ENCODE peak calls at places on chromosomes 13 and 19, in eight cellular contexts. One of them, this sample, is unnamed.

GRCh38 chr19:35557539-35558399 is 5.7 kb downstream of the ATP4A start:
- DNase-seq in astrocyte: peak; percentile 25
- DNase-seq in PC-3: no peak
- DNase-seq in endodermal cell: peak; percentile 100
- DNase-seq in neural progenitor cell: peak; percentile 95
- DNase-seq in mesendoderm: peak; percentile 96
- DNase-seq in fibroblast of lung: peak; percentile 37
- DNase-seq in mammary epithelial cell: peak; percentile 52
- DNase-seq in this sample: no peak

GRCh38 chr13:94546071-94546839 is 49.7 kb downstream of the TGDS start:
- DNase-seq in mesendoderm: peak; percentile 41
- DNase-seq in fibroblast of lung: no peak
- DNase-seq in PC-3: no peak
- DNase-seq in mammary epithelial cell: no peak
- DNase-seq in astrocyte: no peak
- DNase-seq in endodermal cell: peak; percentile 50
- DNase-seq in neural progenitor cell: peak; percentile 30
- DNase-seq in this sample: no peak

GRCh38 chr13:78137404-78138142 is 218.9 kb upstream of the EDNRB start:
- DNase-seq in endodermal cell: peak; percentile 81
- DNase-seq in mesendoderm: peak; percentile 92
- DNase-seq in mammary epithelial cell: peak; percentile 48
- DNase-seq in astrocyte: peak; percentile 48
- DNase-seq in neural progenitor cell: peak; percentile 84
- DNase-seq in fibroblast of lung: peak; percentile 59
- DNase-seq in PC-3: peak; percentile 78
- DNase-seq in this sample: peak; percentile 16

GRCh38 chr19:29878973-29879654 is 62.9 kb upstream of the URI1 start:
- DNase-seq in fibroblast of lung: peak; percentile 21
- DNase-seq in endodermal cell: peak; percentile 79
- DNase-seq in PC-3: peak; percentile 59
- DNase-seq in mesendoderm: peak; percentile 66
- DNase-seq in astrocyte: peak; percentile 14
- DNase-seq in mammary epithelial cell: peak; percentile 32
- DNase-seq in neural progenitor cell: peak; percentile 18
- DNase-seq in this sample: peak; percentile 19

GRCh38 chr19:1019616-1019961 is 1.3 kb downstream of the TMEM259 start:
- DNase-seq in mammary epithelial cell: no peak
- DNase-seq in endodermal cell: no peak
- DNase-seq in astrocyte: no peak
- DNase-seq in fibroblast of lung: no peak
- DNase-seq in mesendoderm: no peak
- DNase-seq in neural progenitor cell: no peak
- DNase-seq in PC-3: no peak
- DNase-seq in this sample: no peak

GRCh38 chr13:59176775-59177174 is 987.0 kb downstream of the DIAPH3 start:
- DNase-seq in PC-3: peak; percentile 5
- DNase-seq in astrocyte: no peak
- DNase-seq in endodermal cell: peak; percentile 49
- DNase-seq in neural progenitor cell: no peak
- DNase-seq in mesendoderm: peak; percentile 51
- DNase-seq in mammary epithelial cell: no peak
- DNase-seq in fibroblast of lung: no peak
- DNase-seq in this sample: no peak

GRCh38 chr19:5038631-5039271 is 69.8 kb downstream of the KDM4B start:
- DNase-seq in mammary epithelial cell: no peak
- DNase-seq in mesendoderm: peak; percentile 48
- DNase-seq in endodermal cell: peak; percentile 73
- DNase-seq in neural progenitor cell: peak; percentile 47
- DNase-seq in fibroblast of lung: no peak
- DNase-seq in PC-3: peak; percentile 56
- DNase-seq in astrocyte: no peak
- DNase-seq in this sample: peak; percentile 45

GRCh38 chr13:111486331-111486730 is 165.9 kb downstream of the TEX29 start:
- DNase-seq in astrocyte: no peak
- DNase-seq in PC-3: no peak
- DNase-seq in mesendoderm: no peak
- DNase-seq in mammary epithelial cell: no peak
- DNase-seq in fibroblast of lung: no peak
- DNase-seq in neural progenitor cell: no peak
- DNase-seq in endodermal cell: no peak
- DNase-seq in this sample: no peak

GRCh38 chr19:4930664-4931063 is 21.4 kb downstream of the UHRF1 start:
- DNase-seq in fibroblast of lung: peak; percentile 96
- DNase-seq in astrocyte: peak; percentile 94
- DNase-seq in mesendoderm: no peak
- DNase-seq in endodermal cell: no peak
- DNase-seq in neural progenitor cell: no peak
- DNase-seq in PC-3: no peak
- DNase-seq in mammary epithelial cell: no peak
- DNase-seq in this sample: no peak

GRCh38 chr13:23455401-23456185 is 22.1 kb upstream of the SACS start:
- DNase-seq in mesendoderm: no peak
- DNase-seq in PC-3: no peak
- DNase-seq in fibroblast of lung: no peak
- DNase-seq in astrocyte: no peak
- DNase-seq in neural progenitor cell: no peak
- DNase-seq in endodermal cell: no peak
- DNase-seq in mammary epithelial cell: peak; percentile 56
- DNase-seq in this sample: no peak

GRCh38 chr19:48169585-48169973 is 565 bp downstream of the LIG1 start:
- DNase-seq in astrocyte: peak; percentile 8
- DNase-seq in fibroblast of lung: peak; percentile 37
- DNase-seq in PC-3: peak; percentile 66
- DNase-seq in neural progenitor cell: peak; percentile 87
- DNase-seq in mesendoderm: peak; percentile 91
- DNase-seq in endodermal cell: peak; percentile 98
- DNase-seq in mammary epithelial cell: peak; percentile 66
- DNase-seq in this sample: peak; percentile 79

GRCh38 chr19:42328854-42329253 is 3.4 kb downstream of the MEGF8 start:
- DNase-seq in PC-3: no peak
- DNase-seq in fibroblast of lung: no peak
- DNase-seq in mesendoderm: no peak
- DNase-seq in astrocyte: no peak
- DNase-seq in mammary epithelial cell: no peak
- DNase-seq in neural progenitor cell: no peak
- DNase-seq in endodermal cell: no peak
- DNase-seq in this sample: no peak

GRCh38 chr19:42332059-42332458 is 6.6 kb downstream of the MEGF8 start:
- DNase-seq in fibroblast of lung: no peak
- DNase-seq in mesendoderm: no peak
- DNase-seq in PC-3: no peak
- DNase-seq in endodermal cell: no peak
- DNase-seq in astrocyte: no peak
- DNase-seq in neural progenitor cell: no peak
- DNase-seq in mammary epithelial cell: no peak
- DNase-seq in this sample: no peak

GRCh38 chr19:42333018-42333417 is 7.6 kb downstream of the MEGF8 start:
- DNase-seq in mammary epithelial cell: no peak
- DNase-seq in mesendoderm: no peak
- DNase-seq in astrocyte: no peak
- DNase-seq in PC-3: no peak
- DNase-seq in neural progenitor cell: no peak
- DNase-seq in endodermal cell: no peak
- DNase-seq in fibroblast of lung: no peak
- DNase-seq in this sample: no peak

GRCh38 chr19:42327381-42327780 is 1.9 kb downstream of the MEGF8 start:
- DNase-seq in PC-3: no peak
- DNase-seq in fibroblast of lung: no peak
- DNase-seq in mesendoderm: no peak
- DNase-seq in mammary epithelial cell: no peak
- DNase-seq in endodermal cell: no peak
- DNase-seq in neural progenitor cell: no peak
- DNase-seq in astrocyte: no peak
- DNase-seq in this sample: no peak

DNA sequence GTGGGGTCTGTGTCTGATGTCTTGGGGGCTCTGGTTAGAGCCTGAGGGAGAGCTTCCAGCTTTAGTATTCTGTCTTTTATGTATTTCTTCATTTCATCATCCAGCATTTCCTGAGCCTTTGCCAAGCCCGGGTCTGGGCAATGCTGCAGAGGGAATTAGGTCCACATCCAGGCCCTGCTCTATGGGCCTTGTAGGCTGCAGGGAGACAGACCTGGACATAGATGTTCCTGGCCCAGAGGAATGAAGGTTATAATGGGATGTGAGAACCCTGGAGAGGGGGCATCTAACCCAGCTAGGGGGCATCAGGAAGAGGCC is 5.0 kb downstream of the MEGF8 start:
- DNase-seq in fibroblast of lung: no peak
- DNase-seq in astrocyte: no peak
- DNase-seq in mesendoderm: no peak
- DNase-seq in PC-3: no peak
- DNase-seq in endodermal cell: no peak
- DNase-seq in neural progenitor cell: no peak
- DNase-seq in mammary epithelial cell: no peak
- DNase-seq in this sample: no peak
- H3K9ac ChIP-seq in fibroblast of lung: no peak overlapping the region
- H3K9ac ChIP-seq in astrocyte: no peak overlapping the region
- H3K9ac ChIP-seq in mesendoderm: no peak overlapping the region
- H3K9ac ChIP-seq in PC-3: no peak overlapping the region
- H3K9ac ChIP-seq in endodermal cell: no peak overlapping the region
- H3K9ac ChIP-seq in neural progenitor cell: no peak overlapping the region
- H3K9ac ChIP-seq in mammary epithelial cell: no peak overlapping the region
- H3K9ac ChIP-seq in this sample: no peak overlapping the region

GRCh38 chr19:18439025-18439909 is 1.3 kb upstream of the ISYNA1 start:
- DNase-seq in astrocyte: peak; percentile 40
- DNase-seq in mammary epithelial cell: no peak
- DNase-seq in fibroblast of lung: peak; percentile 57
- DNase-seq in endodermal cell: peak; percentile 58
- DNase-seq in neural progenitor cell: peak; percentile 76
- DNase-seq in mesendoderm: no peak
- DNase-seq in PC-3: peak; percentile 50
- DNase-seq in this sample: no peak

GRCh38 chr19:18438331-18439024 is 545 bp upstream of the ISYNA1 start:
- DNase-seq in mammary epithelial cell: peak; percentile 63
- DNase-seq in endodermal cell: peak; percentile 92
- DNase-seq in fibroblast of lung: no peak
- DNase-seq in neural progenitor cell: peak; percentile 73
- DNase-seq in astrocyte: no peak
- DNase-seq in mesendoderm: peak; percentile 85
- DNase-seq in PC-3: no peak
- DNase-seq in this sample: no peak

GRCh38 chr19:18435848-18436631 is 1.9 kb downstream of the ISYNA1 start:
- DNase-seq in neural progenitor cell: no peak
- DNase-seq in endodermal cell: peak; percentile 51
- DNase-seq in fibroblast of lung: no peak
- DNase-seq in PC-3: no peak
- DNase-seq in mesendoderm: no peak
- DNase-seq in mammary epithelial cell: no peak
- DNase-seq in astrocyte: no peak
- DNase-seq in this sample: no peak

GRCh38 chr19:18436651-18437478 is 1.1 kb downstream of the ISYNA1 start:
- DNase-seq in endodermal cell: peak; percentile 95
- DNase-seq in mammary epithelial cell: no peak
- DNase-seq in astrocyte: peak; percentile 66
- DNase-seq in neural progenitor cell: peak; percentile 92
- DNase-seq in PC-3: peak; percentile 38
- DNase-seq in fibroblast of lung: peak; percentile 81
- DNase-seq in mesendoderm: peak; percentile 95
- DNase-seq in this sample: peak; percentile 91

GRCh38 chr19:18437481-18438330 is at the start of gene ISYNA1:
- DNase-seq in mesendoderm: peak; percentile 75
- DNase-seq in astrocyte: no peak
- DNase-seq in endodermal cell: peak; percentile 91
- DNase-seq in fibroblast of lung: peak; percentile 58
- DNase-seq in PC-3: peak; percentile 28
- DNase-seq in neural progenitor cell: peak; percentile 85
- DNase-seq in mammary epithelial cell: no peak
- DNase-seq in this sample: no peak
- H3K4me1 ChIP-seq in mesendoderm: peaks cover 10% of the 10 kb centered on the region
- H3K4me1 ChIP-seq in astrocyte: peaks cover 34% of the 10 kb centered on the region
- H3K4me1 ChIP-seq in endodermal cell: peaks cover 21% of the 10 kb centered on the region
- H3K4me1 ChIP-seq in fibroblast of lung: peaks cover 10% of the 10 kb centered on the region
- H3K4me1 ChIP-seq in PC-3: no peaks in the 10 kb centered on the region
- H3K4me1 ChIP-seq in neural progenitor cell: peaks cover 36% of the 10 kb centered on the region
- H3K4me1 ChIP-seq in mammary epithelial cell: peaks cover 42% of the 10 kb centered on the region
- H3K4me1 ChIP-seq in this sample: peaks cover 21% of the 10 kb centered on the region

DNA sequence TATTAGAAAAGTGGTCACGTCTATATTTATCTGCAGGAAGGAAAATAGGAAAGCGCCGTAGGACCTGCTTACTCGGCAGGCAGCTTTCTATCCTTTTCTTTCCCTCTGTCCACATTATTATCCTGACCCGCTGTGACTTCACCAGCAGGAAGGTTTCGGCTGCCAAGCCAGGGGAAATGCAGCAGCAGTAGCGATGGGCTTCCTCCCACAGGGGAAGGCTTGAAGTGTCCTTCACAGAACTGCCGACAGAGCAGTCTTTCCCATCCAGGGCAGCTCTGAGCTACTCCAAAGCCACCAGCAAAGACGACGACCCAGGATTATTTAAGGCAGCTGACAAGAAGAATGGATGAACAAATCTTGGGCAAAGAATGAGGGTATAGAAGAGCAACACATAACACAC is 19.5 kb upstream of the CLN5 start:
- DNase-seq in astrocyte: no peak
- DNase-seq in fibroblast of lung: no peak
- DNase-seq in mesendoderm: no peak
- DNase-seq in neural progenitor cell: no peak
- DNase-seq in endodermal cell: peak; percentile 51
- DNase-seq in mammary epithelial cell: no peak
- DNase-seq in PC-3: no peak
- DNase-seq in this sample: no peak
- H3K9ac ChIP-seq in astrocyte: no peak overlapping the region
- H3K9ac ChIP-seq in fibroblast of lung: no peak overlapping the region
- H3K9ac ChIP-seq in mesendoderm: no peak overlapping the region
- H3K9ac ChIP-seq in neural progenitor cell: no peak overlapping the region
- H3K9ac ChIP-seq in endodermal cell: no peak overlapping the region
- H3K9ac ChIP-seq in mammary epithelial cell: no peak overlapping the region
- H3K9ac ChIP-seq in PC-3: no peak overlapping the region
- H3K9ac ChIP-seq in this sample: no peak overlapping the region

GRCh38 chr19:13016628-13017305 is 21.5 kb downstream of the NFIX start:
- DNase-seq in mesendoderm: peak; percentile 46
- DNase-seq in fibroblast of lung: no peak
- DNase-seq in mammary epithelial cell: peak; percentile 48
- DNase-seq in PC-3: peak; percentile 42
- DNase-seq in neural progenitor cell: peak; percentile 75
- DNase-seq in endodermal cell: peak; percentile 63
- DNase-seq in astrocyte: no peak
- DNase-seq in this sample: no peak

GRCh38 chr19:13017306-13018036 is 22.2 kb downstream of the NFIX start:
- DNase-seq in fibroblast of lung: no peak
- DNase-seq in mesendoderm: peak; percentile 63
- DNase-seq in PC-3: peak; percentile 70
- DNase-seq in neural progenitor cell: no peak
- DNase-seq in mammary epithelial cell: peak; percentile 43
- DNase-seq in astrocyte: no peak
- DNase-seq in endodermal cell: peak; percentile 74
- DNase-seq in this sample: no peak

GRCh38 chr19:13020002-13020414 is 24.7 kb downstream of the NFIX start:
- DNase-seq in mammary epithelial cell: peak; percentile 72
- DNase-seq in astrocyte: peak; percentile 70
- DNase-seq in PC-3: peak; percentile 51
- DNase-seq in endodermal cell: peak; percentile 81
- DNase-seq in mesendoderm: peak; percentile 45
- DNase-seq in neural progenitor cell: peak; percentile 80
- DNase-seq in fibroblast of lung: peak; percentile 75
- DNase-seq in this sample: no peak

GRCh38 chr19:13018037-13018914 is 23.0 kb downstream of the NFIX start:
- DNase-seq in mammary epithelial cell: peak; percentile 60
- DNase-seq in mesendoderm: peak; percentile 41
- DNase-seq in fibroblast of lung: peak; percentile 80
- DNase-seq in PC-3: peak; percentile 58
- DNase-seq in astrocyte: peak; percentile 72
- DNase-seq in neural progenitor cell: peak; percentile 64
- DNase-seq in endodermal cell: peak; percentile 68
- DNase-seq in this sample: no peak

GRCh38 chr19:13019330-13019729 is 24.1 kb downstream of the NFIX start:
- DNase-seq in mesendoderm: no peak
- DNase-seq in astrocyte: no peak
- DNase-seq in endodermal cell: no peak
- DNase-seq in neural progenitor cell: no peak
- DNase-seq in fibroblast of lung: no peak
- DNase-seq in PC-3: no peak
- DNase-seq in mammary epithelial cell: no peak
- DNase-seq in this sample: no peak
- H3K4me1 ChIP-seq in mesendoderm: peaks cover 2% of the 10 kb centered on the region
- H3K4me1 ChIP-seq in astrocyte: peaks cover 78% of the 10 kb centered on the region
- H3K4me1 ChIP-seq in endodermal cell: peaks cover 11% of the 10 kb centered on the region
- H3K4me1 ChIP-seq in neural progenitor cell: peaks cover 38% of the 10 kb centered on the region
- H3K4me1 ChIP-seq in fibroblast of lung: peaks cover 32% of the 10 kb centered on the region
- H3K4me1 ChIP-seq in PC-3: peaks cover 73% of the 10 kb centered on the region
- H3K4me1 ChIP-seq in mammary epithelial cell: peaks cover 81% of the 10 kb centered on the region
- H3K4me1 ChIP-seq in this sample: peaks cover 3% of the 10 kb centered on the region